ENCODE peak calls at places on chromosomes 2 and 18, in seven cellular contexts. One of them, this sample, is unnamed.
A peak's percentile ranks its signal among the peaks of the same experiment; 100 is the strongest.

GRCh38 chr18:3463052-3463451 is 13.1 kb downstream of the TGIF1 start:
- DNase-seq in dorsolateral prefrontal cortex: no peak
- DNase-seq in omental fat pad: no peak
- DNase-seq in choroid plexus epithelial cell: peak; percentile 45
- DNase-seq in AG09319: no peak
- DNase-seq in mesothelial cell of epicardium: no peak
- DNase-seq in psoas muscle: no peak
- DNase-seq in this sample: no peak

GRCh38 chr2:63051795-63052333 is 1.2 kb downstream of the OTX1 start:
- DNase-seq in dorsolateral prefrontal cortex: no peak
- DNase-seq in omental fat pad: no peak
- DNase-seq in choroid plexus epithelial cell: no peak
- DNase-seq in AG09319: no peak
- DNase-seq in mesothelial cell of epicardium: no peak
- DNase-seq in psoas muscle: peak; percentile 9
- DNase-seq in this sample: no peak

GRCh38 chr2:150479075-150479915 is 8.2 kb downstream of the RND3 start:
- DNase-seq in dorsolateral prefrontal cortex: no peak
- DNase-seq in omental fat pad: no peak
- DNase-seq in choroid plexus epithelial cell: peak; percentile 70
- DNase-seq in AG09319: no peak
- DNase-seq in mesothelial cell of epicardium: no peak
- DNase-seq in psoas muscle: no peak
- DNase-seq in this sample: peak; percentile 86

GRCh38 chr2:85178980-85179411 is 45.8 kb downstream of the TCF7L1 start:
- DNase-seq in dorsolateral prefrontal cortex: no peak
- DNase-seq in omental fat pad: no peak
- DNase-seq in choroid plexus epithelial cell: no peak
- DNase-seq in AG09319: no peak
- DNase-seq in mesothelial cell of epicardium: no peak
- DNase-seq in psoas muscle: no peak
- DNase-seq in this sample: no peak

GRCh38 chr2:132669854-132670103 is 226 bp downstream of the LYPD1 start:
- DNase-seq in dorsolateral prefrontal cortex: no peak
- DNase-seq in omental fat pad: no peak
- DNase-seq in choroid plexus epithelial cell: no peak
- DNase-seq in AG09319: no peak
- DNase-seq in mesothelial cell of epicardium: peak; percentile 58
- DNase-seq in psoas muscle: no peak
- DNase-seq in this sample: peak; percentile 27

GRCh38 chr2:17538022-17538843 is 2.3 kb upstream of the VSNL1 start:
- DNase-seq in dorsolateral prefrontal cortex: no peak
- DNase-seq in omental fat pad: no peak
- DNase-seq in choroid plexus epithelial cell: peak; percentile 26
- DNase-seq in AG09319: no peak
- DNase-seq in mesothelial cell of epicardium: no peak
- DNase-seq in psoas muscle: no peak
- DNase-seq in this sample: peak; percentile 25

GRCh38 chr2:66439291-66440010 is 4.5 kb downstream of the MEIS1 start:
- DNase-seq in dorsolateral prefrontal cortex: no peak
- DNase-seq in omental fat pad: no peak
- DNase-seq in choroid plexus epithelial cell: no peak
- DNase-seq in AG09319: no peak
- DNase-seq in mesothelial cell of epicardium: no peak
- DNase-seq in psoas muscle: no peak
- DNase-seq in this sample: no peak

GRCh38 chr2:189276277-189276676 is 96.7 kb upstream of the COL5A2 start:
- DNase-seq in dorsolateral prefrontal cortex: no peak
- DNase-seq in omental fat pad: no peak
- DNase-seq in choroid plexus epithelial cell: peak; percentile 95
- DNase-seq in AG09319: no peak
- DNase-seq in mesothelial cell of epicardium: no peak
- DNase-seq in psoas muscle: no peak
- DNase-seq in this sample: peak; percentile 88

GRCh38 chr2:203840816-203841215 is 26.8 kb upstream of the CTLA4 start:
- DNase-seq in dorsolateral prefrontal cortex: no peak
- DNase-seq in omental fat pad: no peak
- DNase-seq in choroid plexus epithelial cell: no peak
- DNase-seq in AG09319: no peak
- DNase-seq in mesothelial cell of epicardium: no peak
- DNase-seq in psoas muscle: no peak
- DNase-seq in this sample: no peak

GRCh38 chr2:51795248-51795888 is 763.4 kb upstream of the NRXN1 start:
- DNase-seq in dorsolateral prefrontal cortex: no peak
- DNase-seq in omental fat pad: no peak
- DNase-seq in choroid plexus epithelial cell: peak; percentile 18
- DNase-seq in AG09319: no peak
- DNase-seq in mesothelial cell of epicardium: peak; percentile 39
- DNase-seq in psoas muscle: no peak
- DNase-seq in this sample: peak; percentile 34

GRCh38 chr2:172011814-172012580 is 12.2 kb downstream of the METAP1D start:
- DNase-seq in dorsolateral prefrontal cortex: no peak
- DNase-seq in omental fat pad: no peak
- DNase-seq in choroid plexus epithelial cell: no peak
- DNase-seq in AG09319: no peak
- DNase-seq in mesothelial cell of epicardium: no peak
- DNase-seq in psoas muscle: no peak
- DNase-seq in this sample: no peak

GRCh38 chr2:204177977-204178522 is 241.5 kb downstream of the ICOS start:
- DNase-seq in dorsolateral prefrontal cortex: no peak
- DNase-seq in omental fat pad: peak; percentile 41
- DNase-seq in choroid plexus epithelial cell: peak; percentile 38
- DNase-seq in AG09319: no peak
- DNase-seq in mesothelial cell of epicardium: no peak
- DNase-seq in psoas muscle: peak; percentile 41
- DNase-seq in this sample: peak; percentile 60

GRCh38 chr2:45973426-45973825 is 322.0 kb downstream of the PRKCE start:
- DNase-seq in dorsolateral prefrontal cortex: no peak
- DNase-seq in omental fat pad: no peak
- DNase-seq in choroid plexus epithelial cell: no peak
- DNase-seq in AG09319: no peak
- DNase-seq in mesothelial cell of epicardium: no peak
- DNase-seq in psoas muscle: no peak
- DNase-seq in this sample: peak; percentile 45

GRCh38 chr2:231666171-231667095 is 41.9 kb upstream of the PTMA start:
- DNase-seq in dorsolateral prefrontal cortex: peak; percentile 92
- DNase-seq in omental fat pad: peak; percentile 50
- DNase-seq in choroid plexus epithelial cell: peak; percentile 91
- DNase-seq in AG09319: peak; percentile 89
- DNase-seq in mesothelial cell of epicardium: peak; percentile 67
- DNase-seq in psoas muscle: peak; percentile 95
- DNase-seq in this sample: peak; percentile 88

GRCh38 chr18:54086046-54086802 is 138.2 kb downstream of the MBD2 start:
- DNase-seq in dorsolateral prefrontal cortex: no peak
- DNase-seq in omental fat pad: no peak
- DNase-seq in choroid plexus epithelial cell: no peak
- DNase-seq in AG09319: no peak
- DNase-seq in mesothelial cell of epicardium: no peak
- DNase-seq in psoas muscle: no peak
- DNase-seq in this sample: no peak

GRCh38 chr2:145729481-145729880 is 1209.6 kb upstream of the ZEB2 start:
- DNase-seq in dorsolateral prefrontal cortex: no peak
- DNase-seq in omental fat pad: no peak
- DNase-seq in choroid plexus epithelial cell: no peak
- DNase-seq in AG09319: no peak
- DNase-seq in mesothelial cell of epicardium: no peak
- DNase-seq in psoas muscle: no peak
- DNase-seq in this sample: no peak

GRCh38 chr2:16900405-16901025 is 234.9 kb upstream of the CYRIA start:
- DNase-seq in dorsolateral prefrontal cortex: no peak
- DNase-seq in omental fat pad: no peak
- DNase-seq in choroid plexus epithelial cell: peak; percentile 30
- DNase-seq in AG09319: no peak
- DNase-seq in mesothelial cell of epicardium: no peak
- DNase-seq in psoas muscle: no peak
- DNase-seq in this sample: peak; percentile 73

GRCh38 chr2:41618754-41619153 is 429.1 kb upstream of the PKDCC start:
- DNase-seq in dorsolateral prefrontal cortex: no peak
- DNase-seq in omental fat pad: no peak
- DNase-seq in choroid plexus epithelial cell: no peak
- DNase-seq in AG09319: no peak
- DNase-seq in mesothelial cell of epicardium: no peak
- DNase-seq in psoas muscle: no peak
- DNase-seq in this sample: no peak

GRCh38 chr2:120559401-120559800 is 176.3 kb upstream of the GLI2 start:
- DNase-seq in dorsolateral prefrontal cortex: no peak
- DNase-seq in omental fat pad: no peak
- DNase-seq in choroid plexus epithelial cell: peak; percentile 99
- DNase-seq in AG09319: peak; percentile 86
- DNase-seq in mesothelial cell of epicardium: no peak
- DNase-seq in psoas muscle: no peak
- DNase-seq in this sample: no peak

GRCh38 chr2:241905716-241906376 is 36.3 kb downstream of the RTP5 start:
- DNase-seq in dorsolateral prefrontal cortex: peak; percentile 18
- DNase-seq in omental fat pad: no peak
- DNase-seq in choroid plexus epithelial cell: no peak
- DNase-seq in AG09319: no peak
- DNase-seq in mesothelial cell of epicardium: no peak
- DNase-seq in psoas muscle: no peak
- DNase-seq in this sample: no peak

GRCh38 chr2:96874099-96874831 is 4.4 kb upstream of the SEMA4C start:
- DNase-seq in dorsolateral prefrontal cortex: no peak
- DNase-seq in omental fat pad: no peak
- DNase-seq in choroid plexus epithelial cell: no peak
- DNase-seq in AG09319: no peak
- DNase-seq in mesothelial cell of epicardium: no peak
- DNase-seq in psoas muscle: no peak
- DNase-seq in this sample: no peak

GRCh38 chr18:38940863-38941531 is 1375.4 kb upstream of the CELF4 start:
- DNase-seq in dorsolateral prefrontal cortex: no peak
- DNase-seq in omental fat pad: no peak
- DNase-seq in choroid plexus epithelial cell: peak; percentile 63
- DNase-seq in AG09319: no peak
- DNase-seq in mesothelial cell of epicardium: no peak
- DNase-seq in psoas muscle: no peak
- DNase-seq in this sample: peak; percentile 95

GRCh38 chr2:119218478-119219064 is 5.1 kb upstream of the STEAP3 start:
- DNase-seq in dorsolateral prefrontal cortex: no peak
- DNase-seq in omental fat pad: no peak
- DNase-seq in choroid plexus epithelial cell: peak; percentile 89
- DNase-seq in AG09319: peak; percentile 34
- DNase-seq in mesothelial cell of epicardium: no peak
- DNase-seq in psoas muscle: no peak
- DNase-seq in this sample: peak; percentile 87

GRCh38 chr18:30280861-30281470 is 761.6 kb downstream of the DSC3 start:
- DNase-seq in dorsolateral prefrontal cortex: no peak
- DNase-seq in omental fat pad: no peak
- DNase-seq in choroid plexus epithelial cell: peak; percentile 69
- DNase-seq in AG09319: peak; percentile 18
- DNase-seq in mesothelial cell of epicardium: no peak
- DNase-seq in psoas muscle: no peak
- DNase-seq in this sample: peak; percentile 71

GRCh38 chr2:240018071-240018750 is 6.9 kb downstream of the NDUFA10 start:
- DNase-seq in dorsolateral prefrontal cortex: no peak
- DNase-seq in omental fat pad: no peak
- DNase-seq in choroid plexus epithelial cell: no peak
- DNase-seq in AG09319: no peak
- DNase-seq in mesothelial cell of epicardium: no peak
- DNase-seq in psoas muscle: no peak
- DNase-seq in this sample: no peak

GRCh38 chr2:234395801-234396478 is 100.9 kb downstream of the ARL4C start:
- DNase-seq in dorsolateral prefrontal cortex: no peak
- DNase-seq in omental fat pad: no peak
- DNase-seq in choroid plexus epithelial cell: no peak
- DNase-seq in AG09319: no peak
- DNase-seq in mesothelial cell of epicardium: no peak
- DNase-seq in psoas muscle: peak; percentile 24
- DNase-seq in this sample: no peak

GRCh38 chr2:108226570-108226969 is 13.2 kb upstream of the SULT1C3 start:
- DNase-seq in dorsolateral prefrontal cortex: no peak
- DNase-seq in omental fat pad: no peak
- DNase-seq in choroid plexus epithelial cell: no peak
- DNase-seq in AG09319: no peak
- DNase-seq in mesothelial cell of epicardium: no peak
- DNase-seq in psoas muscle: no peak
- DNase-seq in this sample: no peak

DNA sequence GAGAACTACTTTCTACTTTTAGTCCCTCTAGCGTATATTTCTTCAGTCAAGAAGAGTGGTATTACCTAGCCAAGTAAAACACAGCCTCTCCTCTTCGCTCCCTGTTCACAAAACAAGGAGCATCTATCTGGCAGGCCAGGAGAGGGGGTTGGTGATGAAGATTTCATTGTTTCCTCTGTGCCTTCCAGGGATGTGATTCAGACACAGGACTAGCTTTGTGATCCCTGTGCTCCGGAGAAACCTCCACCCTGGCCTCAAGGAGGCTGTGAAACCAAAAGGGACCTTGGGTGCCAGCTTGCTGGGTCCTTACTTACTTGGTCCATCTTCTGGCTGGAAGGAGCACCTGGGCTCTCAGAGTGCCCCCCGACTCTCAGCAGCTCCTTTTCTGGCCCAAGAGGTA is 5.7 kb downstream of the RHOB start:
- DNase-seq in dorsolateral prefrontal cortex: no peak
- DNase-seq in omental fat pad: no peak
- DNase-seq in choroid plexus epithelial cell: peak; percentile 85
- DNase-seq in AG09319: no peak
- DNase-seq in mesothelial cell of epicardium: no peak
- DNase-seq in psoas muscle: no peak
- DNase-seq in this sample: peak; percentile 91
- TF ChIP-seq CTCF in dorsolateral prefrontal cortex: peak; percentile 40
- TF ChIP-seq CTCF in omental fat pad: no peak
- TF ChIP-seq CTCF in choroid plexus epithelial cell: peak; percentile 69
- TF ChIP-seq CTCF in AG09319: no peak
- TF ChIP-seq CTCF in mesothelial cell of epicardium: no peak
- TF ChIP-seq CTCF in psoas muscle: no peak
- TF ChIP-seq CTCF in this sample: peak; percentile 52

GRCh38 chr2:19312949-19313348 is 45.5 kb downstream of the OSR1 start:
- DNase-seq in dorsolateral prefrontal cortex: no peak
- DNase-seq in omental fat pad: no peak
- DNase-seq in choroid plexus epithelial cell: peak; percentile 79
- DNase-seq in AG09319: no peak
- DNase-seq in mesothelial cell of epicardium: no peak
- DNase-seq in psoas muscle: no peak
- DNase-seq in this sample: peak; percentile 49
- TF ChIP-seq CTCF in dorsolateral prefrontal cortex: no peak
- TF ChIP-seq CTCF in omental fat pad: no peak
- TF ChIP-seq CTCF in choroid plexus epithelial cell: peak; percentile 77
- TF ChIP-seq CTCF in AG09319: peak; percentile 43
- TF ChIP-seq CTCF in mesothelial cell of epicardium: no peak
- TF ChIP-seq CTCF in psoas muscle: peak; percentile 25
- TF ChIP-seq CTCF in this sample: peak; percentile 11

DNA sequence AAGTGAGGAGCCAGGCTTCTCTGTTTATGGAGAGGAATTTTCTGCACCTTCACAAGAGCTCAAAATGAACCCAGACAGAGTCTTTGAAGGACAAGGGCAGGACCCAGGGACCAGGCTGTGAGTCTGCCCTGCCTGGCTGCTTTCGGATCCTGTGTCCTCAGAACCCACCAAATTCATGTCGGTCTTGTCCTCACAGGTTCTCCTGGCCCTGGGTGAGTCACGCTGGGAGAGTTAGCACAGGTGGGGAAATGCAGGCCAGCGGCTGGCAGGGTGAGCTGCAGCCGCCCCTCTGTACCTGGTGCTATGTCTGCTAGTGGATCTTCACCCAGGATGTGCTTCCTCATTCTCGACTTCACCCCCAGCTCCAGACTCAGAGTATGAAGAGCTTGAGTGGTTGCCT is 35.8 kb upstream of the TPO start:
- DNase-seq in dorsolateral prefrontal cortex: no peak
- DNase-seq in omental fat pad: no peak
- DNase-seq in choroid plexus epithelial cell: no peak
- DNase-seq in AG09319: no peak
- DNase-seq in mesothelial cell of epicardium: no peak
- DNase-seq in psoas muscle: no peak
- DNase-seq in this sample: no peak
- TF ChIP-seq CTCF in dorsolateral prefrontal cortex: no peak
- TF ChIP-seq CTCF in omental fat pad: no peak
- TF ChIP-seq CTCF in choroid plexus epithelial cell: no peak
- TF ChIP-seq CTCF in AG09319: no peak
- TF ChIP-seq CTCF in mesothelial cell of epicardium: no peak
- TF ChIP-seq CTCF in psoas muscle: no peak
- TF ChIP-seq CTCF in this sample: no peak

GRCh38 chr18:59446012-59446411 is 86.9 kb upstream of the LMAN1 start:
- DNase-seq in dorsolateral prefrontal cortex: no peak
- DNase-seq in omental fat pad: no peak
- DNase-seq in choroid plexus epithelial cell: peak; percentile 79
- DNase-seq in AG09319: no peak
- DNase-seq in mesothelial cell of epicardium: no peak
- DNase-seq in psoas muscle: no peak
- DNase-seq in this sample: peak; percentile 39
- TF ChIP-seq CTCF in dorsolateral prefrontal cortex: no peak
- TF ChIP-seq CTCF in omental fat pad: no peak
- TF ChIP-seq CTCF in choroid plexus epithelial cell: peak; percentile 51
- TF ChIP-seq CTCF in AG09319: no peak
- TF ChIP-seq CTCF in mesothelial cell of epicardium: no peak
- TF ChIP-seq CTCF in psoas muscle: no peak
- TF ChIP-seq CTCF in this sample: no peak